ENCODE peak calls at places on chromosomes 13 and 19, in four cellular contexts. X is breast epithelium, C is H1, U is endothelial cell of umbilical vein. L is an unnamed sample. For H3K9me3, the result is how much of the 10 kb centered on the place peaks cover.

GRCh38 chr13:28313579-28313978 is 175.2 kb downstream of the PAN3 start:
- DNase-seq in X (no peak), C (no peak), U (peak), L (peak)

GRCh38 chr19:1651548-1652394 is 644 bp downstream of the TCF3 start:
- DNase-seq in X (no peak), C (no peak), U (peak), L (no peak)

GRCh38 chr13:34640931-34641330 is 301.1 kb upstream of the NBEA start:
- DNase-seq in X (no peak), C (no peak), U (no peak), L (no peak)

GRCh38 chr13:78524936-78525335 is 78.4 kb downstream of the POU4F1 start:
- DNase-seq in X (no peak), C (no peak), U (no peak), L (no peak)

GRCh38 chr19:16085115-16085514 is 8.8 kb downstream of the TPM4 start:
- DNase-seq in X (no peak), C (no peak), U (no peak), L (no peak)

GRCh38 chr19:14366529-14366928 is 14.7 kb upstream of the ADGRE5 start:
- DNase-seq in X (peak), C (peak), U (peak), L (no peak)

GRCh38 chr13:88031980-88032562 is 360.9 kb downstream of the SLITRK5 start:
- DNase-seq in X (no peak), C (no peak), U (no peak), L (no peak)

GRCh38 chr13:47897411-47898050 is 103.5 kb downstream of the SUCLA2 start:
- DNase-seq in X (no peak), C (no peak), U (no peak), L (no peak)

GRCh38 chr13:27665333-27665732 is 43.6 kb downstream of the POLR1D start:
- DNase-seq in X (no peak), C (no peak), U (no peak), L (no peak)

GRCh38 chr13:105213512-105213911 is 1322.0 kb downstream of the EFNB2 start:
- DNase-seq in X (no peak), C (no peak), U (no peak), L (no peak)

GRCh38 chr13:60572855-60573254 is 175.8 kb downstream of the TDRD3 start:
- DNase-seq in X (no peak), C (no peak), U (no peak), L (no peak)

GRCh38 chr13:39364797-39365468 is 238.1 kb downstream of the LHFPL6 start:
- DNase-seq in X (no peak), C (no peak), U (no peak), L (no peak)

GRCh38 chr13:109918179-109918651 is 131.8 kb upstream of the IRS2 start:
- DNase-seq in X (no peak), C (no peak), U (no peak), L (no peak)

GRCh38 chr19:35641515-35642151 is at the start of gene ETV2:
- DNase-seq in X (no peak), C (no peak), U (peak), L (no peak)

GRCh38 chr13:21974741-21975140 is 303.9 kb downstream of the FGF9 start:
- DNase-seq in X (no peak), C (no peak), U (no peak), L (no peak)

GRCh38 chr13:57698851-57699250 is 67.3 kb downstream of the PCDH17 start:
- DNase-seq in X (no peak), C (no peak), U (no peak), L (no peak)

GRCh38 chr13:30690282-30691188 is 44.8 kb upstream of the ALOX5AP start:
- DNase-seq in X (no peak), C (no peak), U (no peak), L (no peak)

GRCh38 chr13:44765076-44765475 is 188.9 kb upstream of the TSC22D1 start:
- DNase-seq in X (no peak), C (no peak), U (no peak), L (no peak)

GRCh38 chr19:39125554-39126311 is at the start of gene PAK4:
- DNase-seq in X (peak), C (peak), U (peak), L (peak)

GRCh38 chr13:79435549-79435948 is 29.5 kb upstream of the RBM26 start:
- DNase-seq in X (no peak), C (no peak), U (peak), L (no peak)

GRCh38 chr19:52138614-52139290 is 986 bp downstream of the ZNF616 start:
- DNase-seq in X (no peak), C (peak), U (no peak), L (no peak)

GRCh38 chr13:28820099-28821051 is at the start of gene MTUS2:
- DNase-seq in X (no peak), C (no peak), U (peak), L (no peak)

GRCh38 chr19:50666346-50667176 is 17.3 kb downstream of the C19orf81 start:
- DNase-seq in X (no peak), C (no peak), U (no peak), L (no peak)

GRCh38 chr19:46866407-46867132 is 5.8 kb downstream of the ARHGAP35 start:
- DNase-seq in X (no peak), C (no peak), U (peak), L (no peak)
- TF ChIP-seq POLR2AphosphoS5 in X (no peak), C (no peak), U (no peak), L (no peak)

GRCh38 chr19:56543776-56544175 is 5.0 kb downstream of the ZFP28 start:
- DNase-seq in X (no peak), C (no peak), U (no peak), L (no peak)

GRCh38 chr19:56538761-56539263 is at the start of gene ZFP28:
- DNase-seq in X (no peak), C (no peak), U (no peak), L (no peak)

GRCh38 chr19:56537442-56537841 is 1.3 kb upstream of the ZFP28 start:
- DNase-seq in X (no peak), C (no peak), U (no peak), L (no peak)

GRCh38 chr19:56538254-56538760 is 441 bp upstream of the ZFP28 start:
- DNase-seq in X (peak), C (peak), U (peak), L (peak)
- H3K9me3 ChIP-seq in X (half or more), C (under half), U (under half), L (under half)

GRCh38 chr19:17266589-17266974 is 661 bp upstream of the BABAM1 start:
- DNase-seq in X (no peak), C (no peak), U (no peak), L (no peak)
- TF ChIP-seq POLR2AphosphoS5 in X (no peak), C (no peak), U (no peak), L (no peak)

GRCh38 chr19:30997222-30997621 is 352.0 kb downstream of the TSHZ3 start:
- DNase-seq in X (no peak), C (no peak), U (no peak), L (no peak)
- H3K9me3 ChIP-seq in X (under half), C (under half), U (under half), L (under half)

DNA sequence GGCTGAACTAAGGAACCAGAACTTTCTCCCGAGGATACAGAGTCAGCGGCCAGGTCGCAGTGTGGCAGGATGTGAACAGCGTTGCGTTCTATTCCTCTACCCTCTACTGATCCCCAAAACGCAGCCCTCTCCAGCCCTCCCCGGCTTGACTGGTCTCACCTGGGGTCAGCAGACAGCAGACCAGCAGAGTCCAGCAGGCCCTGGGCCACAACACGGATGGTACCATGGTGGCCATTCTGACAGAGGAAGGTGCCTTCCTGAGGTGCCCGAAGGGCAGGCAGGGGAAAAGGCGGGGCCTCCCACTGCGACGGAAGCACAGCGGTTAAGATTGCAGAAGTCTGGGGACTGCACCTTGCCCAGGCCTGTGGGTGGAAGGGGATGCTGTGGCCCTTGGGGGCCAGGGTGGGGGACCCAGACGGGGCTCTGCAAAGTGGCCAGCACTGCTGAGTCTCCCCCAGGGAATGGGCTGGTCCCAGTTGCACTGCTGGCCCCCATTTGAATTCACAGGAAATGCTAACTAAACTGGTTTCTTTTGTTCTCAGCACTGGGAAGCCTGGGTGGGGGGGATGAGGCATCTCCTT is at the start of gene ICAM3:
- DNase-seq in X (no peak), C (no peak), U (no peak), L (no peak)
- TF ChIP-seq POLR2AphosphoS5 in X (no peak), C (no peak), U (no peak), L (no peak)

DNA sequence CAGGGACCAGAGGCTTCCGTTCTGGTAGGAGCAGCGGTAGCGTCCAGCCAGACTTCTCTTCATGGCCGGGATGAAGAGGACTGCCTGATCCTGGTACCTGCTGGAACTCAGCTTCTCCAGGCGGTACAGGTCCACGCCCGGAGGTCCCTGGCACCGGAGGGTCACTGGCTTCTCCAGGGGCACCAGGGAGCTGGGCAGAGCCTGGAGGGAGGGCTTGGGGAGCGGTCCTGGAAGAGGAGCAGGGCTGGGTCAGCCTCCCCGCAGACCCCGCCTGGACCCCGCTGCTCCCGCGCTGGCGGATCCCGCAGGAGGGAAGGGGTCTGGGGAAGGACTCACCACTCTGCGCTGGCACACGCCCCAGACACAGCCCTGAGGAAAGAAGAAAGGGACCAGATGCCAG is 5.9 kb downstream of the GP6 start:
- DNase-seq in X (no peak), C (no peak), U (no peak), L (no peak)
- H3K9me3 ChIP-seq in X (under half), C (under half), U (under half), L (under half)

GRCh38 chr13:98487016-98487415 is 89.9 kb downstream of the STK24 start:
- DNase-seq in X (no peak), C (no peak), U (no peak), L (no peak)
- TF ChIP-seq POLR2AphosphoS5 in X (no peak), C (no peak), U (no peak), L (no peak)

DNA sequence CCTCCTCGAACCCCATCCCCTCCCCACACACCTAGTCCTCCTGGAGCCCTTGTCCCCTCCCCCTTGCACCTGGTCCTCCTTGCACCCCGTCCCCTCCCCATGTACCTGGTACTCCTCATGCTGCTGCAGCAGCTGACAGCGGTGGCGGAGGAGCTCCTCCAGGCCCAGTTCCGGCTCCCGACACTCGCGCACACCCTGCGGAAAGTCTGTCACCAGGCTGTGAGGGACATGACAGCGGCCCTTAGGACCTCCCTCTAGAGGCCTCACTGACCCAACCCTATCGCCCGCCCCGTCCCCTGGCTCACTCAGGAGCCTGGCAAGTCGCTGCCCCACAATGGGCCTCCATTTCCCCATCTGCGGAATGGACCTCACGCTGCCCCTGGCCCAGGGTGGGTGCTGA is 6.4 kb upstream of the PPP6R1 start:
- DNase-seq in X (no peak), C (no peak), U (no peak), L (no peak)
- H3K9me3 ChIP-seq in X (under half), C (under half), U (under half), L (under half)